ENCODE peak calls at places on chromosome 11, in nine cellular contexts. D is fibroblast of pulmonary artery, N is A549, M is PC-3, H is NB4, K is PC-9, V is Peyer's patch, J is fibroblast of villous mesenchyme, I is brain microvascular endothelial cell. Z is an unnamed sample.

GRCh38 chr11:46333129-46333947 is 13.9 kb upstream of the DGKZ start:
- DNase-seq in D (no peak), N (no peak), M (no peak), H (no peak), K (no peak), V (no peak), J (no peak), I (no peak), Z (no peak)

GRCh38 chr11:129996113-129996870 is 6.3 kb downstream of the PRDM10 start:
- DNase-seq in D (peak), N (no peak), M (no peak), H (no peak), K (no peak), V (no peak), J (peak), I (no peak), Z (no peak)

GRCh38 chr11:9250139-9250582 is 15.0 kb downstream of the DENND5A start:
- DNase-seq in D (peak), N (no peak), M (no peak), H (peak), K (no peak), V (peak), J (no peak), I (no peak), Z (no peak)

GRCh38 chr11:22787565-22788162 is 41.9 kb downstream of the SVIP start:
- DNase-seq in D (peak), N (peak), M (peak), H (peak), K (no peak), V (peak), J (peak), I (peak), Z (no peak)

GRCh38 chr11:79333381-79333780 is 107.4 kb downstream of the TENM4 start:
- DNase-seq in D (no peak), N (no peak), M (no peak), H (no peak), K (no peak), V (no peak), J (no peak), I (no peak), Z (no peak)

GRCh38 chr11:89437317-89437716 is 53.9 kb downstream of the NOX4 start:
- DNase-seq in D (no peak), N (no peak), M (no peak), H (no peak), K (no peak), V (no peak), J (no peak), I (no peak), Z (no peak)

GRCh38 chr11:32231909-32232493 is 141.1 kb downstream of the RCN1 start:
- DNase-seq in D (peak), N (peak), M (peak), H (peak), K (no peak), V (no peak), J (peak), I (peak), Z (no peak)

GRCh38 chr11:110032957-110033570 is 60.1 kb upstream of the ZC3H12C start:
- DNase-seq in D (no peak), N (no peak), M (peak), H (no peak), K (peak), V (no peak), J (no peak), I (no peak), Z (no peak)

GRCh38 chr11:36702330-36703054 is 104.5 kb upstream of the RAG2 start:
- DNase-seq in D (peak), N (peak), M (peak), H (peak), K (peak), V (no peak), J (peak), I (peak), Z (no peak)

GRCh38 chr11:13384837-13385417 is 78.1 kb downstream of the BTBD10 start:
- DNase-seq in D (peak), N (peak), M (peak), H (peak), K (no peak), V (no peak), J (peak), I (peak), Z (no peak)

GRCh38 chr11:46456269-46456668 is 64.7 kb upstream of the CHRM4 start:
- DNase-seq in D (no peak), N (no peak), M (no peak), H (no peak), K (no peak), V (no peak), J (no peak), I (no peak), Z (no peak)

GRCh38 chr11:83282084-83282716 is 4.0 kb downstream of the CCDC90B start:
- DNase-seq in D (no peak), N (no peak), M (peak), H (no peak), K (no peak), V (no peak), J (no peak), I (no peak), Z (no peak)

DNA sequence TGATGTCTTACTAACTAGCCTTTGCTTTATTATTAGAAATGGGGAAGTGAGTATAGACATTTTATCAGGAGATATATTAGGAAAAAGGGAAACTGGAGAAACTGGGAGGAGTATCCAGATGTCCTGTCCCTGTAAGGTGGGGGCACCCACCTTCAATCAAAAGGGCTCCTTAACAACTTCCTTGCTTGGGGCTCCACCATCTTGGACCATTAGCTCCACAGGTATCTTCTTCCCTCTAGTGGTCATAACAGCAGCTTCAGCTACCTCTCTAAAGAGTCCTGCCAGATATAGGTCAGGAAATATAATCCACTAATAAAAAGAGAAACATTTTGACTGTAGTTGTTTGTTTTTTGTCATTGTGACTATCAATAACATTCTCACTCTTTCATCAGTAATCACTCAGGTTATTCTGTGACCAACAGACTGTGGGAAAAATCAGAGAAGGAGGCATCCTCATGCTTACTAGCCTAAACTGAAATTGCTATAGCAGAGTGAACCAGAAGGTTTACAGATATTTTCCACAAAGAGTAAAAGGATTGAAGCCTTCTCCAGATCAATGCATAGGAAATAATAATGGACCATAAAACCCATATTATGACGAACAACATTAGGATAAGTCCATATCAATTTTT is 10.4 kb downstream of the OR51B4 start:
- DNase-seq in D (peak), N (peak), M (peak), H (peak), K (no peak), V (no peak), J (peak), I (peak), Z (no peak)
- TF ChIP-seq CTCF in D (peak), N (peak), M (peak), H (peak), K (peak), V (peak), J (peak), I (peak), Z (no peak)

DNA sequence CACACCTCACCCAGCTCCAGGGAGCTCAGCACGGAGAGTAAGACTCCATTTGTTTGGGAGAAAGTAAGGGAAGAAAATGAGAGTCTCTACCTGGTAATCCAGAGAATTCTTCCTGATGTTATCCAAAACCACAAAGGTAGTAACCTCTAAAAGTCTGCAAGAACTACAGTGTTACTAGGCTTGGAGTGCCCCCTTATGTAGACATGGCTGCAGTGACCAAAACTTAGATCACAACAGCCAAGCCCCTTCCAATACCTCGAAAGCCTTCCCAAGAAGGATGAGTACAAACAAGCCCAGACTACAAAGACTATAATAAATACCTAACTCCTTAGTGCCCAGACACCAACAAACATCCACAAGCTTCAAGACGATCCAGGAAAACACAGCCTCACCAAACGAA is 4.9 kb downstream of the UBE2L6 start:
- DNase-seq in D (no peak), N (peak), M (peak), H (no peak), K (no peak), V (no peak), J (no peak), I (no peak), Z (no peak)
- TF ChIP-seq CTCF in D (no peak), N (no peak), M (peak), H (no peak), K (no peak), V (no peak), J (no peak), I (no peak), Z (no peak)

GRCh38 chr11:70176940-70177689 is 26.0 kb upstream of the FADD start:
- DNase-seq in D (no peak), N (peak), M (peak), H (peak), K (no peak), V (no peak), J (peak), I (no peak), Z (no peak)
- TF ChIP-seq CTCF in D (peak), N (peak), M (peak), H (peak), K (peak), V (peak), J (peak), I (peak), Z (peak)

GRCh38 chr11:58631378-58631777 is 8.9 kb downstream of the CNTF start:
- DNase-seq in D (no peak), N (no peak), M (no peak), H (no peak), K (no peak), V (no peak), J (no peak), I (no peak), Z (no peak)

GRCh38 chr11:58632510-58632909 is 10.0 kb downstream of the CNTF start:
- DNase-seq in D (no peak), N (no peak), M (no peak), H (no peak), K (no peak), V (no peak), J (no peak), I (no peak), Z (no peak)

GRCh38 chr11:58626915-58627483 is 4.5 kb downstream of the CNTF start:
- DNase-seq in D (peak), N (no peak), M (no peak), H (no peak), K (no peak), V (no peak), J (no peak), I (no peak), Z (no peak)

GRCh38 chr11:58628446-58628845 is 6.0 kb downstream of the CNTF start:
- DNase-seq in D (no peak), N (no peak), M (no peak), H (no peak), K (no peak), V (no peak), J (no peak), I (peak), Z (peak)

DNA sequence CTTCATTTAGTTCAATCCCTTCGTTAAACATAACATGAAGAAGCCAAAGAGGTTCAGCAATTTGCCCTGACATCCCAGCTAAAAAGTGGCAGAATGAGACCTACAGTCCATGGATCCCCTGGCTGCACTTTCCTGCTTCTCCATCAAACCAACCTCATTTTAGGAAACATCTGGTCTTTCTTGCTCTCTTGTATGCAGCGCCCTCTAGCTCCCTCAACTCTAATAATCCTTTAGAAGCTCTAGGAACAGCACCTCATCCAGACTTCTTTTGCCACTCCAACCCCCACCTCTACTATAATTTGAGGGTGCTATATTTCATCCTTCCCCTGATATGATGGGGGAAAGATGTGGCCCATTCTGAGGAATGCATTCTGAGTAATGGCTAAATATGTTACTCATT is 7.4 kb downstream of the CNTF start:
- DNase-seq in D (peak), N (peak), M (peak), H (peak), K (peak), V (no peak), J (peak), I (peak), Z (no peak)
- TF ChIP-seq CTCF in D (peak), N (peak), M (peak), H (peak), K (peak), V (peak), J (peak), I (peak), Z (peak)

Z was measured in left ventricle myocardium inferior.